ENCODE peak calls at places on chromosomes 4 and X, in six cellular contexts. Q is activated B cell treated with CpG ODN at 0.5 μM for 24 hours, D is Calu3, X is AG10803, T is tibial artery, B is neural crest cell. J is an unnamed sample.

GRCh38 chr4:189059996-189060570 is 880.6 kb upstream of the FRG1 start:
- DNase-seq in B (no peak), T (no peak), D (no peak), Q (no peak), X (peak), J (no peak)

GRCh38 chr4:76296421-76296820 is 10.1 kb upstream of the STBD1 start:
- DNase-seq in B (no peak), X (no peak), D (no peak), T (no peak), Q (no peak), J (no peak)

GRCh38 chr4:173014113-173014558 is 154.5 kb upstream of the GALNT7 start:
- DNase-seq in Q (no peak), T (no peak), B (peak), D (peak), X (no peak), J (no peak)

GRCh38 chr4:54654753-54655152 is 3.0 kb upstream of the KIT start:
- DNase-seq in Q (no peak), X (no peak), D (no peak), T (no peak), B (no peak), J (no peak)

GRCh38 chr4:26404597-26405323 is 83.9 kb downstream of the RBPJ start:
- DNase-seq in D (no peak), Q (no peak), T (no peak), B (no peak), X (no peak), J (no peak)

GRCh38 chr4:140257461-140258305 is 103.7 kb upstream of the MAML3 start:
- DNase-seq in Q (no peak), T (no peak), X (peak), B (no peak), D (no peak), J (no peak)

GRCh38 chrX:27731962-27732361 is 75.8 kb upstream of the MAGEB10 start:
- DNase-seq in D (no peak), X (no peak), Q (no peak), B (no peak), T (no peak), J (no peak)

GRCh38 chr4:25449688-25450087 is 72.6 kb downstream of the ANAPC4 start:
- DNase-seq in Q (no peak), B (no peak), X (no peak), T (no peak), D (no peak), J (no peak)

GRCh38 chr4:38210396-38211114 is 250.4 kb downstream of the PTTG2 start:
- DNase-seq in B (no peak), Q (no peak), X (peak), D (no peak), T (no peak), J (no peak)

GRCh38 chr4:72430050-72430449 is 139.0 kb downstream of the ADAMTS3 start:
- DNase-seq in D (no peak), B (no peak), T (no peak), X (peak), Q (no peak), J (no peak)

GRCh38 chrX:136272325-136272724 is 21.1 kb upstream of the MAP7D3 start:
- DNase-seq in X (peak), T (no peak), Q (no peak), B (no peak), D (no peak), J (no peak)

GRCh38 chrX:20743054-20743453 is 476.3 kb upstream of the RPS6KA3 start:
- DNase-seq in X (no peak), Q (no peak), T (no peak), B (no peak), D (no peak), J (no peak)

GRCh38 chr4:113958766-113959540 is 20.5 kb downstream of the ARSJ start:
- DNase-seq in D (no peak), Q (no peak), B (no peak), X (peak), T (no peak), J (no peak)

GRCh38 chr4:22129454-22130075 is 181.0 kb upstream of the KCNIP4 start:
- DNase-seq in X (peak), T (no peak), D (peak), B (peak), Q (no peak), J (no peak)

GRCh38 chr4:152014280-152014679 is 253.5 kb upstream of the GATB start:
- DNase-seq in B (no peak), X (no peak), D (no peak), Q (no peak), T (no peak), J (no peak)

GRCh38 chrX:102832661-102833060 is 104.4 kb upstream of the RAB40AL start:
- DNase-seq in B (no peak), T (no peak), X (peak), Q (no peak), D (no peak), J (no peak)

GRCh38 chr4:175986-176385 is 51.7 kb downstream of the ZNF718 start:
- DNase-seq in B (no peak), D (no peak), X (no peak), Q (no peak), T (no peak), J (no peak)

GRCh38 chrX:1481636-1482529 is 29.2 kb upstream of the ASMTL start:
- DNase-seq in X (peak), B (peak), D (peak), T (peak), Q (peak), J (no peak)

GRCh38 chr4:128601992-128602695 is 207.4 kb upstream of the JADE1 start:
- DNase-seq in D (no peak), B (no peak), X (peak), T (peak), Q (no peak), J (no peak)

GRCh38 chr4:34293459-34293858 is 1950.9 kb downstream of the ARAP2 start:
- DNase-seq in B (no peak), X (no peak), T (no peak), Q (no peak), D (no peak), J (no peak)

GRCh38 chr4:159937595-159937994 is 834.7 kb downstream of the RAPGEF2 start:
- DNase-seq in T (no peak), Q (no peak), X (no peak), D (no peak), B (no peak), J (no peak)

GRCh38 chr4:122842984-122843531 is 16.4 kb downstream of the FGF2 start:
- DNase-seq in T (no peak), B (no peak), X (peak), Q (no peak), D (no peak), J (no peak)

GRCh38 chr4:101232074-101232776 is 115.1 kb downstream of the PPP3CA start:
- DNase-seq in T (peak), B (no peak), Q (no peak), X (peak), D (no peak), J (no peak)

GRCh38 chr4:125432078-125432477 is 117.3 kb downstream of the FAT4 start:
- DNase-seq in D (no peak), Q (no peak), X (peak), T (no peak), B (no peak), J (no peak)

GRCh38 chr4:113080050-113080449 is 30.6 kb downstream of the ANK2 start:
- DNase-seq in T (no peak), X (peak), Q (no peak), B (no peak), D (peak), J (no peak)

DNA sequence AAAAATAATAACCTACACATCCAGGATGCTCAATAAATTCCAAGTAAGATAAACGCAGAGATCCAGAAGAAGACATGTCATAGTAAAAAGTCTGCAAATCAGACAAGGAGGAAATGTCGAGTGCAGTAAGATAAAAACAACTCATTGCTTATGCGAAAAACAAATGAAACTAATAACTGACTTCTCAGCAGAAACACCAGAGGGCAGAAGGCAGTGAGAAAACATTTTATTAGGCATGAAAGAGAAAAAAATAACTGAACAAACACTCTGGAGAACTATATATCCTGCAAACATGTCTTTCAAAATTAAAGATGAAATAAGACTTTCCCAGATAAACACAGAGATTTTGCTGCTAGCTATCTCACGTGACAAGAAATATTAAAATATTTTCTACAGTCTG is 201.3 kb upstream of the CTSO start:
- DNase-seq in X (no peak), Q (no peak), D (no peak), B (no peak), T (no peak), J (no peak)
- TF ChIP-seq CTCF in X (peak), Q (no peak), D (no peak), B (peak), T (no peak), J (no peak)

DNA sequence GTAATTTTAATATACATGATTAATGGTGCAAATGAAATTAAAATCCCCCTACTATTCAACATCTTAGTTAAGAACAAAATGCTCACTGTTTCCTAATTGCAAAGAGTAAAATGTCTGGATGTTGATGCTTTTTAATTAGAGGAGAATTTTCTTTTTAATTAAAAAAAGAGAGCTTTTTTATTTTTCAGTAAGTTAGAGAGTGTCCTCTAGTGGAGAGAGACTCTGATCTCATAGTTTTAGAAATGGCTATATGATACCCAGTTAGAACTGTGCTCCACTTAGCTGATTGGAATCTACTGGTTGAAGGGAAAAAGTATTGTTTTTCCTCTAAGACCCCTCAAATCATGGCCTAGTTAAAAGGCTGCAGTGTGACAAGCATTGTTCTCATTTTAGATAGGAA is 312.0 kb upstream of the MAGEB2 start:
- DNase-seq in T (no peak), X (peak), D (no peak), Q (no peak), B (no peak), J (no peak)
- TF ChIP-seq CTCF in T (no peak), X (peak), D (no peak), Q (no peak), B (peak), J (no peak)

DNA sequence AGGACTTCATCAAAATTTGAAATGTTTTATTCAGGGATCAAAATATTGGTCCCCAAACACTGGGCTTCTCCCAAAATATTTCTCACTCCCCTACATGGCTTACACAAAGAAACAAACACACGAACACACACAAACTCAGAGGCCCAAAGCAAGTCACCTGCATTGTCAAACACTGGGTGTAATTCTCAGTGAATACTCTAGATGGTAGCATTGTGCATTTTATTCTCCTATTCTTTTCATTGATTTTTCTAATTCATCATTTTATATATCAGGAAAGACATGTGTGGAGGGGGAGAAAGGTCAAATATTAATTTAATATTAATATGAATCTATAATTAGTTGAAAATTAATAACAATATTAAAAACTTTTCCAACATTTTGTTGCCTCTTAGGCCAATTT is 72.3 kb upstream of the TNMD start:
- DNase-seq in T (no peak), B (no peak), X (peak), Q (no peak), D (no peak), J (no peak)
- TF ChIP-seq CTCF in T (no peak), B (peak), X (peak), Q (no peak), D (peak), J (no peak)

GRCh38 chr4:149511558-149512298 is 303.9 kb downstream of the IQCM start:
- DNase-seq in B (no peak), D (no peak), T (no peak), Q (no peak), X (no peak), J (no peak)
- TF ChIP-seq CTCF in B (no peak), D (no peak), T (no peak), Q (no peak), X (no peak), J (no peak)

DNA sequence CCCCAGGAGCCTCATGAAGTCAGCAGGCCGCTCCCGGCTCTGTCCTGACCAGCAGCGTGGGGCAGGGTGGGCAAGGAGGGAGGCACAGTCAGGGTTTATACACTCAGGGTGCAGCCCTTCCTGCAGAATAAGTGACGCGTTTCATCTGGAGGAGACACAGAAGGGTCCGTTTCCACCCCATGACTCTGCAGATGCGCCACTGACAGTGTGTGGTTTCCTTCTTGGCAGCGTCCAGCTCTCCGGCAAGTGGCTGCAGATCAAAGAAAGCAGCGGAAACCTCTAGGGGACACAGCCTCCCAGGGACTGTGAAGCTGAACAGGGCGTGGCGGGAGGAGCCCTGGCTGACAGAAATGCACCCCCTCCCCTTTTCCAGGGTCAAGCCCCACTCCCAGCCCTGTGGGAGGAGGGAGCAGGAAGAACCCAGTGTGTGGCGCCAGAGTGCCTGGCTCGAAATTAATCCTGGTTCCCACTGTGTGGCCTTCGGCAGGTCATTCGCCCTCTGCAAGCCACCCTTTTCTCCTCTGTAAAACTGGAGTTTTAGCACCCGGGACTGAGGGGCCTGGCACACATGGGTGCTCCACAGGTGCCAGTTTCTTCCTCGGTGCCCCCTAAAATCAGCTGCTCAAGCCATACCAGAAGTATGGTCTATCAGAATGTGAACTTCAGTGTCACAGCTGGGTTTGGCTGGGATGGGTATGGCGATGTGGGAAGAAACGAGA is 17.3 kb upstream of the TBC1D14 start:
- DNase-seq in D (no peak), B (peak), X (peak), T (peak), Q (no peak), J (no peak)
- TF ChIP-seq CTCF in D (no peak), B (no peak), X (peak), T (no peak), Q (no peak), J (no peak)

GRCh38 chr4:65401083-65401482 is 269.2 kb downstream of the EPHA5 start:
- DNase-seq in B (no peak), T (no peak), Q (no peak), D (no peak), X (no peak), J (no peak)
- TF ChIP-seq CTCF in B (no peak), T (no peak), Q (no peak), D (no peak), X (no peak), J (no peak)

GRCh38 chr4:169724251-169724650 is 33.5 kb downstream of the HPF1 start:
- DNase-seq in Q (no peak), B (no peak), D (no peak), T (no peak), X (peak), J (no peak)

GRCh38 chr4:169720529-169720928 is 37.2 kb downstream of the HPF1 start:
- DNase-seq in X (no peak), D (no peak), T (no peak), Q (no peak), B (no peak), J (no peak)

GRCh38 chr4:169727616-169728015 is 30.1 kb downstream of the HPF1 start:
- DNase-seq in T (no peak), B (no peak), Q (no peak), D (no peak), X (no peak), J (no peak)

GRCh38 chr4:169723207-169723606 is 34.5 kb downstream of the HPF1 start:
- DNase-seq in Q (no peak), D (no peak), T (no peak), X (peak), B (no peak), J (no peak)
- TF ChIP-seq CTCF in Q (no peak), D (peak), T (no peak), X (no peak), B (no peak), J (no peak)

DNA sequence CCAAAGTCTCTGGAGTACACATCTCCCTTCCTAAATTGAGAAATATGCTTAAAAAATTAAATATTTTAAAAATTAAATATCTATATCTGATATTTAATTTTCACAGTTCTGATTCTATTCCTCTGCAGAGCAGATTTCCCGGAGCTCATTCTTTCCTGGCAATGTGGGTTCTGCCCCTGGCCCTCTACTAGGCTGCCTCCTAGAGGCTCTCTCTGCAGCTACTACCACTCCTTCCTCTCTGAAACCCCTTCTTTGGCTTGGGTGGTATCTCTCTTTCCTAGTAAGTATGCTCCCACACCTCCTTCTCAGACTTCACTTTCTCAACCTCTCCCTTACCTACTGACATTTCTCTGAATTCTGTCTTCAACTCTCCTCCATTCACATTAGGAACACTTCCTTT is 45.3 kb downstream of the RPGR start:
- DNase-seq in T (no peak), X (peak), B (no peak), D (no peak), Q (no peak), J (no peak)
- TF ChIP-seq CTCF in T (no peak), X (peak), B (peak), D (no peak), Q (no peak), J (no peak)